ENCODE peak calls at places on chromosomes 12 and 14, in four cellular contexts. F is hepatocyte, Z is A549, J is PC-9. N is an unnamed sample. For H3K9me3 and H3K4me1, the result is how much of the 10 kb centered on the place peaks cover.

GRCh38 chr12:105723066-105723465 is 392.6 kb downstream of the C12orf75 start:
- DNase-seq in F (no peak), Z (no peak), J (no peak), N (no peak)

GRCh38 chr12:58393152-58393551 is 451.8 kb downstream of the ATP23 start:
- DNase-seq in J (no peak), Z (no peak), F (no peak), N (peak)

GRCh38 chr12:106297681-106298080 is 4.9 kb upstream of the TCP11L2 start:
- DNase-seq in Z (no peak), F (no peak), J (no peak), N (no peak)

GRCh38 chr12:122121341-122122192 is 43.0 kb downstream of the MLXIP start:
- DNase-seq in Z (no peak), J (no peak), F (no peak), N (no peak)

GRCh38 chr12:46153267-46153872 is 115.5 kb downstream of the SLC38A1 start:
- DNase-seq in J (no peak), F (peak), Z (peak), N (no peak)

GRCh38 chr12:57772429-57773322 is at the start of gene EEF1AKMT3:
- DNase-seq in Z (peak), F (peak), J (no peak), N (peak)

GRCh38 chr14:71103662-71104484 is 196.6 kb downstream of the PCNX1 start:
- DNase-seq in J (no peak), F (peak), Z (peak), N (no peak)

GRCh38 chr14:93114713-93115068 is 1.0 kb downstream of the ITPK1 start:
- DNase-seq in Z (no peak), F (no peak), J (no peak), N (no peak)

GRCh38 chr12:39173689-39174088 is 268.3 kb upstream of the CPNE8 start:
- DNase-seq in F (no peak), J (no peak), Z (no peak), N (no peak)

GRCh38 chr14:105866841-105867321 is 340.5 kb downstream of the TMEM121 start:
- DNase-seq in F (no peak), Z (no peak), J (no peak), N (peak)

GRCh38 chr14:69005432-69006148 is 26.5 kb upstream of the ACTN1 start:
- DNase-seq in F (peak), Z (peak), J (peak), N (peak)

GRCh38 chr14:58243790-58244555 is 670 bp upstream of the PSMA3 start:
- DNase-seq in J (no peak), Z (peak), F (peak), N (peak)

GRCh38 chr14:60642790-60643397 is 6.4 kb downstream of the SIX1 start:
- DNase-seq in F (no peak), Z (no peak), J (no peak), N (no peak)

GRCh38 chr14:26917086-26917485 is 319.3 kb upstream of the NOVA1 start:
- DNase-seq in F (peak), Z (no peak), J (no peak), N (no peak)

GRCh38 chr12:45234134-45234865 is 18.4 kb downstream of the ANO6 start:
- DNase-seq in J (peak), F (peak), Z (peak), N (peak)

GRCh38 chr14:95314609-95315008 is 5.1 kb downstream of the CLMN start:
- DNase-seq in F (peak), J (peak), Z (peak), N (peak)

GRCh38 chr12:2268478-2269286 is 215.9 kb downstream of the CACNA1C start:
- DNase-seq in J (no peak), F (peak), Z (no peak), N (peak)

GRCh38 chr14:78417532-78417931 is 247.4 kb downstream of the NRXN3 start:
- DNase-seq in F (no peak), Z (no peak), J (no peak), N (no peak)

GRCh38 chr12:12156835-12157234 is 86.1 kb downstream of the BCL2L14 start:
- DNase-seq in J (no peak), F (no peak), Z (no peak), N (no peak)

GRCh38 chr12:52087961-52088820 is 8.7 kb downstream of the SMIM41 start:
- DNase-seq in F (no peak), J (no peak), Z (no peak), N (peak)

GRCh38 chr12:117100851-117101673 is 1.8 kb upstream of the TESC start:
- DNase-seq in Z (no peak), F (no peak), J (no peak), N (no peak)

GRCh38 chr14:101761881-101762529 is 496 bp downstream of the PPP2R5C start:
- DNase-seq in J (peak), F (peak), Z (peak), N (peak)

GRCh38 chr12:76345569-76345968 is 2.6 kb downstream of the BBS10 start:
- DNase-seq in F (no peak), J (no peak), Z (no peak), N (no peak)

GRCh38 chr12:42485823-42486222 is 103.7 kb downstream of the PRICKLE1 start:
- DNase-seq in F (no peak), Z (no peak), J (no peak), N (no peak)

GRCh38 chr12:82314406-82314892 is 43.7 kb downstream of the CCDC59 start:
- DNase-seq in Z (no peak), F (peak), J (peak), N (no peak)

DNA sequence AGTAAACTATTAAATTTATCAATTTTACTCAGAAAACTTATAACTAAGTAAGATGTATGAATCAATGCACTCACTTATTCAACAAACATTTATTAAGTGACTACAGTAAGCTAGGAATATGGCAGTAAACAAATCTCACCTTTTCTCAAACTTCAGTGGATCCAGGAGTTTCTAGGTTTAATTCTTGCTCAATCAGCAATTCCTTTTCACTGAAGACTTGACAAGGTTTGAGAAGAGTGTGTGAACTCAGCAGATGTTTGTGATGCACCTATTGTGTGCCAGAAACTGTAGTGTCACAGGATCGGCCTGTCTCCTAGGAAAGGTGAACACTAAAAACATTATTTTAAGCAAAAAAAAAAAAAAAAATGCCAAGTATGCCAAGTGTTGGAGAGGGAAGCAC is 167.8 kb downstream of the ALG10 start:
- DNase-seq in J (no peak), F (no peak), Z (no peak), N (no peak)
- H3K9me3 ChIP-seq in J (under half), F (under half), Z (under half), N (under half)

GRCh38 chr12:30795660-30796507 is 41.1 kb upstream of the CAPRIN2 start:
- DNase-seq in J (peak), Z (peak), F (peak), N (peak)

GRCh38 chr12:30795410-30795659 is 40.6 kb upstream of the CAPRIN2 start:
- DNase-seq in Z (no peak), J (no peak), F (no peak), N (no peak)

GRCh38 chr12:30796891-30797371 is 42.2 kb upstream of the CAPRIN2 start:
- DNase-seq in Z (peak), J (peak), F (peak), N (no peak)

GRCh38 chr12:30797689-30798088 is 42.9 kb upstream of the CAPRIN2 start:
- DNase-seq in F (no peak), J (no peak), Z (no peak), N (no peak)

GRCh38 chr12:30796508-30796780 is 41.7 kb upstream of the CAPRIN2 start:
- DNase-seq in J (peak), F (peak), Z (peak), N (peak)
- H3K4me2 ChIP-seq in J (peak), F (peak), Z (peak), N (peak)

DNA sequence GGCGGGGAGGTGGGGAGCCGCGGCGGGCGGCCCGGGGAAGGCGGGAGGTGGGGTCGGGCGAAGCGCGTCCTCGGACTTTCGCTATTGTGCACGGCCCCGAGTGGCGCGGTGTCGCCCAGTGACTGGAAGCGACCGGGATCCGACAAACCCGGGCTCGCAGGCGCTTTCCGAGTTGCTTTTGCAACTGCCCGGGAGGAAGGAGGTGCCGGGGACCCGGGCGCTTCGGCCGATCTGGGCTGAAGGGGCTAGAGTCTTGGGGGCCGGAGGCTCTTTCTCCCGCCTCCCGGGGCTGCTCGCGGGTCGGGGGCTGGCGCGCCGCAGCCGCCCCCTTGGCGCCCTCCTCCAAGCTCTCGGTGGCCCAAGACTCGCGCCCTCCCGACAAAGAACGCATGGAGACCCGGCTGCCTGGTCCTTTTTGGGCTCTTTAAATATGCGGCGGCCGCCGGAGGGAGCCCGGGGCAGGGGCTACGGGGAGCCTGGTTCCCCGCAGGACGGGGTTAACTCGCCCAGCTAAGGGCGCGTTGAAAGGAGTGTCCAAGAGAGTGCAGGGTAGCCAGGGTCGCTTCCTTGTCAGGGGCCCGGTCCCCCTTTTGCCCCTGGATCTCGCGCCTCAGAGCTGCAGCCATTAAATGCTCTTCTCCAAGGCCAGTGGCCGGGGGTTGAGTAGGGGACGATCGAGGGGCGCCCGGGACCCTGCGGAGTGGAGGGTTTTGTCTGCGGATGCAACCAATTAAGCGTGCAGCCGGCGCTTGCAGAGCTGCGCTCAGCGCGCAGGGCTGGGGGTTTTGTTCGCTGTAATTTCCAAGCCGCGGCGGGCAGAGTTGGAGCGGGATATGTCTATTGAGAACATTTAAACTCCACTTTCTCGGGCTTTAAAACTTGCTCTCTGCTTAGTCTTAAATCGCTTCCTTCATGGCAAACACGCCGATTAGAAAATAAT is 1.6 kb downstream of the HMGA2 start:
- DNase-seq in F (peak), J (peak), Z (peak), N (peak)
- H3K4me1 ChIP-seq in F (under half), J (half or more), Z (under half), N (half or more)

GRCh38 chr14:32134448-32135070 is 57.5 kb downstream of the ARHGAP5 start:
- DNase-seq in F (no peak), Z (peak), J (no peak), N (peak)
- H3K9me3 ChIP-seq in F (under half), Z (under half), J (under half), N (under half)

GRCh38 chr12:650983-651382 is 12.3 kb downstream of the NINJ2 start:
- DNase-seq in F (no peak), J (no peak), Z (no peak), N (peak)
- H3K4me2 ChIP-seq in F (no peak), J (no peak), Z (no peak), N (no peak)

DNA sequence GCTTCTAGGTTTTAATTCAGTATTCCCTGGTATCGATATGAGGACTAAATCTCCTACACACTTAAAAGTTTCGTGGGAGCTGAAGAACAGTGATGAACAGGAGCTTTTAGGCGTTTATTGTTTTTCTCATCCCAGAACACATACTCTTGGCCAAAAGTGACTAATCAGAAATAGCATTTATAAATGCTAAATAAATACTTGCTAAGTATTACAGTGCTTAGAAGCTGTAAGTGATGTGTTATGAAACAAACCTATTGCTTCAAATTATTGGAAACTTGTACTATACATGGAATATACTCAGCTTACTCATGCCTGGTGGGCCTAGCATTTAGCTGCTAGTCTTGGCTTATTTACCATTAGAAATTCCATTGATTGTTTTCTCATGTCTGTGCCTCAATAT is 24.9 kb downstream of the FRS2 start:
- DNase-seq in Z (no peak), J (no peak), F (no peak), N (no peak)
- H3K4me1 ChIP-seq in Z (under half), J (under half), F (under half), N (under half)

DNA sequence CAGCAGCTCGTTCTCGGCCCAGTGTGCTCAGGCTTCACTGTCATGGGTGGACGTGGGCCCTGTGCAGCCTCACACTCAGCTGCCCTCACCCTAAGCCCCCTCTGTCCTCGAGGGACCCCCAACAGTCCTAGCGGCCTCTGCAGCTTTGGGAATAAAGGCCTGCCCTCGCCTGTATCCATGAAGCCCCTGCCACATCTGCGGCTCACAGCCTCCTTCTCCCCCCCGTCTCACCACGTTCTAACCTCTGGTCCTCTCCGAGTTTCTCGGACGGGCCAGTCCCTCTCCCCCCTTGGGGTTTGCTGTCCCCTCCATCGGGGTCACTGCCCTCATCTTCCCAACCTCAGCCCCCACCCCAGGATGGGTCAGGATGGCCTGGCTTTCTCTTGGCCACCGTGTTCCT is 30.2 kb upstream of the GALNT9 start:
- DNase-seq in Z (no peak), J (no peak), F (no peak), N (no peak)
- H3K9me3 ChIP-seq in Z (under half), J (under half), F (under half), N (under half)

GRCh38 chr12:93776581-93777018 is 99.4 kb downstream of the CRADD start:
- DNase-seq in F (no peak), J (no peak), Z (no peak), N (peak)
- H3K4me2 ChIP-seq in F (no peak), J (no peak), Z (no peak), N (peak)